ENCODE peak calls at places on chromosomes 12 and 14, in nine cellular contexts. One of them, this sample, is unnamed.
A peak's percentile ranks its signal among the peaks of the same experiment; 100 is the strongest.

GRCh38 chr12:68919581-68920239 is 13.3 kb downstream of the CPM start:
- DNase-seq in astrocyte of the hippocampus: no peak
- DNase-seq in A172: no peak
- DNase-seq in T-helper 1 cell: no peak
- DNase-seq in T follicular helper cell: no peak
- DNase-seq in thoracic aorta: no peak
- DNase-seq in activated CD4-positive, alpha-beta T cell treated with anti-CD3 and anti-CD28 coated beads for 24 hours: peak; percentile 20
- DNase-seq in GM10248: no peak
- DNase-seq in memory B cell: no peak
- DNase-seq in this sample: no peak

GRCh38 chr12:92690601-92691000 is 12.2 kb upstream of the PLEKHG7 start:
- DNase-seq in thoracic aorta: no peak
- DNase-seq in T follicular helper cell: no peak
- DNase-seq in T-helper 1 cell: no peak
- DNase-seq in activated CD4-positive, alpha-beta T cell treated with anti-CD3 and anti-CD28 coated beads for 24 hours: no peak
- DNase-seq in astrocyte of the hippocampus: no peak
- DNase-seq in GM10248: no peak
- DNase-seq in A172: no peak
- DNase-seq in memory B cell: no peak
- DNase-seq in this sample: no peak

GRCh38 chr14:93954900-93955891 is 21.2 kb downstream of the ASB2 start:
- DNase-seq in A172: no peak
- DNase-seq in astrocyte of the hippocampus: no peak
- DNase-seq in GM10248: peak; percentile 73
- DNase-seq in activated CD4-positive, alpha-beta T cell treated with anti-CD3 and anti-CD28 coated beads for 24 hours: no peak
- DNase-seq in T follicular helper cell: peak; percentile 34
- DNase-seq in memory B cell: no peak
- DNase-seq in thoracic aorta: no peak
- DNase-seq in T-helper 1 cell: peak; percentile 30
- DNase-seq in this sample: no peak

GRCh38 chr14:22715186-22715812 is 51.2 kb upstream of the OXA1L start:
- DNase-seq in astrocyte of the hippocampus: no peak
- DNase-seq in GM10248: no peak
- DNase-seq in activated CD4-positive, alpha-beta T cell treated with anti-CD3 and anti-CD28 coated beads for 24 hours: no peak
- DNase-seq in thoracic aorta: no peak
- DNase-seq in T-helper 1 cell: no peak
- DNase-seq in T follicular helper cell: no peak
- DNase-seq in A172: no peak
- DNase-seq in memory B cell: no peak
- DNase-seq in this sample: no peak

GRCh38 chr12:31629756-31630732 is 29.4 kb upstream of the ETFBKMT start:
- DNase-seq in activated CD4-positive, alpha-beta T cell treated with anti-CD3 and anti-CD28 coated beads for 24 hours: no peak
- DNase-seq in GM10248: no peak
- DNase-seq in T follicular helper cell: no peak
- DNase-seq in A172: peak; percentile 44
- DNase-seq in T-helper 1 cell: no peak
- DNase-seq in memory B cell: no peak
- DNase-seq in astrocyte of the hippocampus: peak; percentile 45
- DNase-seq in thoracic aorta: no peak
- DNase-seq in this sample: peak; percentile 72

GRCh38 chr12:107400686-107401447 is 284.7 kb upstream of the PWP1 start:
- DNase-seq in T follicular helper cell: no peak
- DNase-seq in astrocyte of the hippocampus: peak; percentile 64
- DNase-seq in GM10248: no peak
- DNase-seq in thoracic aorta: no peak
- DNase-seq in memory B cell: no peak
- DNase-seq in A172: peak; percentile 17
- DNase-seq in T-helper 1 cell: no peak
- DNase-seq in activated CD4-positive, alpha-beta T cell treated with anti-CD3 and anti-CD28 coated beads for 24 hours: no peak
- DNase-seq in this sample: no peak

GRCh38 chr12:45587042-45587441 is 142.5 kb upstream of the ARID2 start:
- DNase-seq in activated CD4-positive, alpha-beta T cell treated with anti-CD3 and anti-CD28 coated beads for 24 hours: no peak
- DNase-seq in A172: no peak
- DNase-seq in GM10248: no peak
- DNase-seq in memory B cell: no peak
- DNase-seq in T-helper 1 cell: no peak
- DNase-seq in thoracic aorta: no peak
- DNase-seq in astrocyte of the hippocampus: no peak
- DNase-seq in T follicular helper cell: no peak
- DNase-seq in this sample: no peak

GRCh38 chr12:23055004-23055403 is 430.0 kb downstream of the ETNK1 start:
- DNase-seq in activated CD4-positive, alpha-beta T cell treated with anti-CD3 and anti-CD28 coated beads for 24 hours: no peak
- DNase-seq in thoracic aorta: no peak
- DNase-seq in memory B cell: no peak
- DNase-seq in astrocyte of the hippocampus: peak; percentile 54
- DNase-seq in GM10248: no peak
- DNase-seq in A172: peak; percentile 9
- DNase-seq in T-helper 1 cell: no peak
- DNase-seq in T follicular helper cell: no peak
- DNase-seq in this sample: peak; percentile 22

GRCh38 chr12:46661161-46661845 is 164.5 kb downstream of the SLC38A4 start:
- DNase-seq in A172: peak; percentile 69
- DNase-seq in GM10248: peak; percentile 40
- DNase-seq in memory B cell: no peak
- DNase-seq in T-helper 1 cell: no peak
- DNase-seq in T follicular helper cell: no peak
- DNase-seq in astrocyte of the hippocampus: peak; percentile 85
- DNase-seq in activated CD4-positive, alpha-beta T cell treated with anti-CD3 and anti-CD28 coated beads for 24 hours: no peak
- DNase-seq in thoracic aorta: no peak
- DNase-seq in this sample: peak; percentile 92

GRCh38 chr12:14997998-14998397 is 25.2 kb downstream of the PDE6H start:
- DNase-seq in astrocyte of the hippocampus: no peak
- DNase-seq in A172: no peak
- DNase-seq in T follicular helper cell: no peak
- DNase-seq in memory B cell: no peak
- DNase-seq in thoracic aorta: no peak
- DNase-seq in activated CD4-positive, alpha-beta T cell treated with anti-CD3 and anti-CD28 coated beads for 24 hours: no peak
- DNase-seq in GM10248: no peak
- DNase-seq in T-helper 1 cell: no peak
- DNase-seq in this sample: no peak

GRCh38 chr14:31880935-31881334 is 196.2 kb upstream of the ARHGAP5 start:
- DNase-seq in GM10248: no peak
- DNase-seq in astrocyte of the hippocampus: peak; percentile 91
- DNase-seq in memory B cell: no peak
- DNase-seq in T-helper 1 cell: no peak
- DNase-seq in T follicular helper cell: no peak
- DNase-seq in thoracic aorta: no peak
- DNase-seq in A172: peak; percentile 72
- DNase-seq in activated CD4-positive, alpha-beta T cell treated with anti-CD3 and anti-CD28 coated beads for 24 hours: no peak
- DNase-seq in this sample: peak; percentile 91

GRCh38 chr14:93059917-93060545 is 55.7 kb downstream of the ITPK1 start:
- DNase-seq in memory B cell: no peak
- DNase-seq in GM10248: no peak
- DNase-seq in T-helper 1 cell: no peak
- DNase-seq in activated CD4-positive, alpha-beta T cell treated with anti-CD3 and anti-CD28 coated beads for 24 hours: no peak
- DNase-seq in T follicular helper cell: no peak
- DNase-seq in A172: no peak
- DNase-seq in thoracic aorta: no peak
- DNase-seq in astrocyte of the hippocampus: no peak
- DNase-seq in this sample: no peak

GRCh38 chr14:30204431-30204830 is 276.8 kb upstream of the PRKD1 start:
- DNase-seq in T follicular helper cell: no peak
- DNase-seq in A172: no peak
- DNase-seq in astrocyte of the hippocampus: no peak
- DNase-seq in activated CD4-positive, alpha-beta T cell treated with anti-CD3 and anti-CD28 coated beads for 24 hours: no peak
- DNase-seq in memory B cell: no peak
- DNase-seq in thoracic aorta: no peak
- DNase-seq in GM10248: no peak
- DNase-seq in T-helper 1 cell: no peak
- DNase-seq in this sample: no peak

GRCh38 chr12:26935636-26936378 is 2.0 kb downstream of the INTS13 start:
- DNase-seq in astrocyte of the hippocampus: no peak
- DNase-seq in memory B cell: no peak
- DNase-seq in T follicular helper cell: no peak
- DNase-seq in thoracic aorta: no peak
- DNase-seq in T-helper 1 cell: no peak
- DNase-seq in GM10248: no peak
- DNase-seq in A172: no peak
- DNase-seq in activated CD4-positive, alpha-beta T cell treated with anti-CD3 and anti-CD28 coated beads for 24 hours: no peak
- DNase-seq in this sample: no peak

GRCh38 chr14:84819528-84819927 is 710.4 kb upstream of the FLRT2 start:
- DNase-seq in memory B cell: no peak
- DNase-seq in T-helper 1 cell: no peak
- DNase-seq in GM10248: no peak
- DNase-seq in T follicular helper cell: no peak
- DNase-seq in activated CD4-positive, alpha-beta T cell treated with anti-CD3 and anti-CD28 coated beads for 24 hours: no peak
- DNase-seq in thoracic aorta: no peak
- DNase-seq in A172: no peak
- DNase-seq in astrocyte of the hippocampus: no peak
- DNase-seq in this sample: no peak

GRCh38 chr14:58919262-58919661 is 269.2 kb upstream of the DAAM1 start:
- DNase-seq in thoracic aorta: no peak
- DNase-seq in T-helper 1 cell: no peak
- DNase-seq in activated CD4-positive, alpha-beta T cell treated with anti-CD3 and anti-CD28 coated beads for 24 hours: no peak
- DNase-seq in GM10248: no peak
- DNase-seq in astrocyte of the hippocampus: no peak
- DNase-seq in memory B cell: no peak
- DNase-seq in A172: no peak
- DNase-seq in T follicular helper cell: no peak
- DNase-seq in this sample: peak; percentile 5

GRCh38 chr12:26833692-26834168 is 736 bp upstream of the ITPR2 start:
- DNase-seq in memory B cell: peak; percentile 38
- DNase-seq in A172: no peak
- DNase-seq in T-helper 1 cell: peak; percentile 8
- DNase-seq in astrocyte of the hippocampus: peak; percentile 54
- DNase-seq in thoracic aorta: no peak
- DNase-seq in GM10248: peak; percentile 63
- DNase-seq in activated CD4-positive, alpha-beta T cell treated with anti-CD3 and anti-CD28 coated beads for 24 hours: no peak
- DNase-seq in T follicular helper cell: no peak
- DNase-seq in this sample: peak; percentile 27

GRCh38 chr12:80411787-80412186 is 32.2 kb upstream of the PTPRQ start:
- DNase-seq in T-helper 1 cell: no peak
- DNase-seq in thoracic aorta: no peak
- DNase-seq in activated CD4-positive, alpha-beta T cell treated with anti-CD3 and anti-CD28 coated beads for 24 hours: no peak
- DNase-seq in astrocyte of the hippocampus: no peak
- DNase-seq in A172: no peak
- DNase-seq in memory B cell: no peak
- DNase-seq in T follicular helper cell: no peak
- DNase-seq in GM10248: no peak
- DNase-seq in this sample: no peak

GRCh38 chr12:125193798-125194562 is 128.7 kb downstream of the AACS start:
- DNase-seq in A172: peak; percentile 40
- DNase-seq in astrocyte of the hippocampus: peak; percentile 74
- DNase-seq in GM10248: no peak
- DNase-seq in memory B cell: no peak
- DNase-seq in thoracic aorta: no peak
- DNase-seq in T-helper 1 cell: no peak
- DNase-seq in activated CD4-positive, alpha-beta T cell treated with anti-CD3 and anti-CD28 coated beads for 24 hours: no peak
- DNase-seq in T follicular helper cell: no peak
- DNase-seq in this sample: peak; percentile 37

GRCh38 chr12:23564454-23564853 is 385.0 kb downstream of the SOX5 start:
- DNase-seq in memory B cell: no peak
- DNase-seq in A172: no peak
- DNase-seq in GM10248: no peak
- DNase-seq in thoracic aorta: no peak
- DNase-seq in T-helper 1 cell: no peak
- DNase-seq in activated CD4-positive, alpha-beta T cell treated with anti-CD3 and anti-CD28 coated beads for 24 hours: no peak
- DNase-seq in T follicular helper cell: no peak
- DNase-seq in astrocyte of the hippocampus: no peak
- DNase-seq in this sample: no peak

GRCh38 chr12:6730169-6730568 is 6.3 kb downstream of the COPS7A start:
- DNase-seq in memory B cell: no peak
- DNase-seq in T-helper 1 cell: no peak
- DNase-seq in activated CD4-positive, alpha-beta T cell treated with anti-CD3 and anti-CD28 coated beads for 24 hours: no peak
- DNase-seq in T follicular helper cell: no peak
- DNase-seq in A172: no peak
- DNase-seq in GM10248: no peak
- DNase-seq in astrocyte of the hippocampus: no peak
- DNase-seq in thoracic aorta: no peak
- DNase-seq in this sample: no peak

GRCh38 chr14:36901846-36902245 is 240.2 kb downstream of the PAX9 start:
- DNase-seq in T follicular helper cell: no peak
- DNase-seq in astrocyte of the hippocampus: no peak
- DNase-seq in activated CD4-positive, alpha-beta T cell treated with anti-CD3 and anti-CD28 coated beads for 24 hours: no peak
- DNase-seq in memory B cell: no peak
- DNase-seq in GM10248: no peak
- DNase-seq in A172: no peak
- DNase-seq in thoracic aorta: no peak
- DNase-seq in T-helper 1 cell: no peak
- DNase-seq in this sample: no peak

GRCh38 chr12:53492188-53492587 is 7.1 kb downstream of the MAP3K12 start:
- DNase-seq in thoracic aorta: no peak
- DNase-seq in astrocyte of the hippocampus: peak; percentile 24
- DNase-seq in GM10248: no peak
- DNase-seq in T follicular helper cell: no peak
- DNase-seq in activated CD4-positive, alpha-beta T cell treated with anti-CD3 and anti-CD28 coated beads for 24 hours: no peak
- DNase-seq in memory B cell: no peak
- DNase-seq in T-helper 1 cell: no peak
- DNase-seq in A172: no peak
- DNase-seq in this sample: no peak